ENCODE peak calls at places on chromosomes 16 and 17, in four cellular contexts. E is HuH-7.5; A is EL; Z is activated T-helper 2 cell treated with anti-CD3 and anti-CD28 coated beads, Interferon-gamma antibody, Interleukin-2, Interleukin-4, amounts not matched to agents 10 μg/mL and 5 μg/mL and 100 μg/mL, durations not matched to agents 14 hours and 24 hours and 36 hours. P is an unnamed sample.

GRCh38 chr16:58519707-58520106 is 4.4 kb downstream of the SETD6 start:
- DNase-seq in E (no peak), A (no peak), Z (no peak), P (no peak)

GRCh38 chr17:43410557-43411368 is 12.0 kb downstream of the ARL4D start:
- DNase-seq in E (no peak), A (no peak), Z (no peak), P (no peak)

GRCh38 chr16:81697321-81697885 is 81.7 kb upstream of the PLCG2 start:
- DNase-seq in E (peak; percentile 88), A (peak; percentile 55), Z (peak; percentile 37), P (peak; percentile 80)

GRCh38 chr17:49480833-49481615 is 14.1 kb upstream of the NGFR start:
- DNase-seq in E (no peak), A (no peak), Z (no peak), P (no peak)

GRCh38 chr17:75487351-75488070 is 27.8 kb downstream of the CASKIN2 start:
- DNase-seq in E (no peak), A (no peak), Z (peak; percentile 26), P (no peak)

GRCh38 chr17:50853015-50853615 is 13.0 kb downstream of the TOB1 start:
- DNase-seq in E (no peak), A (no peak), Z (no peak), P (no peak)

GRCh38 chr17:3738562-3739295 is 15.0 kb downstream of the HASPIN start:
- DNase-seq in E (no peak), A (no peak), Z (peak; percentile 43), P (no peak)

GRCh38 chr16:15775663-15776304 is 81.0 kb downstream of the MYH11 start:
- DNase-seq in E (no peak), A (peak; percentile 29), Z (no peak), P (no peak)

P was measured in 8988T.